ENCODE peak calls at places on chromosomes 13 and 19, in five cellular contexts. H is Peyer's patch, O is uterus, X is colonic mucosa, V is left ventricle myocardium inferior. C is an unnamed sample. For H3K4me1, the result is how much of the 10 kb centered on the place peaks cover.

GRCh38 chr19:10143700-10144099 is 24.0 kb upstream of the EIF3G start:
- DNase-seq in H (no peak), O (no peak), X (no peak), V (no peak), C (no peak)

GRCh38 chr19:47762615-47763308 is 15.7 kb upstream of the SELENOW start:
- DNase-seq in H (no peak), O (peak), X (no peak), V (peak), C (peak)

GRCh38 chr19:2976609-2977000 is 759 bp upstream of the TLE6 start:
- DNase-seq in H (no peak), O (no peak), X (no peak), V (no peak), C (no peak)

GRCh38 chr13:48222358-48223015 is 10.5 kb upstream of the ITM2B start:
- DNase-seq in H (peak), O (peak), X (no peak), V (peak), C (peak)

GRCh38 chr19:398719-399118 is 10.2 kb downstream of the C2CD4C start:
- DNase-seq in H (no peak), O (peak), X (no peak), V (no peak), C (peak)

GRCh38 chr13:49597043-49597669 is 11.8 kb upstream of the RCBTB1 start:
- DNase-seq in H (no peak), O (no peak), X (no peak), V (no peak), C (no peak)

GRCh38 chr19:33740811-33741396 is 55.8 kb upstream of the KCTD15 start:
- DNase-seq in H (no peak), O (no peak), X (peak), V (no peak), C (no peak)

GRCh38 chr13:52405369-52405766 is 604 bp downstream of the THSD1 start:
- DNase-seq in H (no peak), O (no peak), X (no peak), V (no peak), C (no peak)

GRCh38 chr13:92103673-92104296 is 705.4 kb downstream of the GPC5 start:
- DNase-seq in H (no peak), O (no peak), X (no peak), V (no peak), C (no peak)

GRCh38 chr19:6772866-6773322 is 386 bp downstream of the VAV1 start:
- DNase-seq in H (no peak), O (no peak), X (no peak), V (no peak), C (no peak)

GRCh38 chr13:111531505-111531904 is 211.1 kb downstream of the TEX29 start:
- DNase-seq in H (no peak), O (no peak), X (no peak), V (no peak), C (no peak)

GRCh38 chr19:51146751-51147150 is 4.7 kb downstream of the SIGLEC7 start:
- DNase-seq in H (no peak), O (no peak), X (no peak), V (no peak), C (no peak)

GRCh38 chr13:33446821-33447481 is 161.4 kb upstream of the STARD13 start:
- DNase-seq in H (no peak), O (no peak), X (no peak), V (no peak), C (no peak)

GRCh38 chr13:44605711-44606110 is 29.6 kb upstream of the TSC22D1 start:
- DNase-seq in H (no peak), O (no peak), X (no peak), V (no peak), C (no peak)

GRCh38 chr19:35247526-35248309 is 1.1 kb upstream of the LSR start:
- DNase-seq in H (peak), O (no peak), X (peak), V (no peak), C (no peak)

GRCh38 chr13:107450931-107451330 is 764.4 kb downstream of the LIG4 start:
- DNase-seq in H (no peak), O (peak), X (no peak), V (no peak), C (peak)

GRCh38 chr19:31068268-31068667 is 281.0 kb downstream of the TSHZ3 start:
- DNase-seq in H (no peak), O (no peak), X (no peak), V (no peak), C (no peak)
- H3K27ac ChIP-seq in H (no peak), O (no peak), X (no peak), V (no peak), C (no peak)

GRCh38 chr13:41018583-41018909 is 570 bp downstream of the ELF1 start:
- DNase-seq in H (no peak), O (no peak), X (no peak), V (no peak), C (no peak)
- H3K4me3 ChIP-seq in H (peak), O (peak), X (peak), V (peak), C (no peak)

GRCh38 chr19:16378291-16378889 is 53.8 kb downstream of the KLF2 start:
- DNase-seq in H (no peak), O (no peak), X (no peak), V (no peak), C (peak)

GRCh38 chr19:16376649-16377048 is 52.0 kb downstream of the KLF2 start:
- DNase-seq in H (peak), O (peak), X (no peak), V (no peak), C (no peak)

GRCh38 chr19:16376241-16376640 is 51.6 kb downstream of the KLF2 start:
- DNase-seq in H (no peak), O (no peak), X (no peak), V (no peak), C (no peak)

GRCh38 chr19:16375936-16376185 is 51.2 kb downstream of the KLF2 start:
- DNase-seq in H (no peak), O (no peak), X (no peak), V (no peak), C (peak)

GRCh38 chr19:16377521-16377920 is 52.9 kb downstream of the KLF2 start:
- DNase-seq in H (no peak), O (no peak), X (no peak), V (no peak), C (no peak)
- H3K4me1 ChIP-seq in H (under half), O (under half), X (under half), V (half or more), C (under half)

GRCh38 chr19:53365134-53365898 is at the start of gene ZNF525:
- DNase-seq in H (peak), O (peak), X (peak), V (peak), C (peak)

DNA sequence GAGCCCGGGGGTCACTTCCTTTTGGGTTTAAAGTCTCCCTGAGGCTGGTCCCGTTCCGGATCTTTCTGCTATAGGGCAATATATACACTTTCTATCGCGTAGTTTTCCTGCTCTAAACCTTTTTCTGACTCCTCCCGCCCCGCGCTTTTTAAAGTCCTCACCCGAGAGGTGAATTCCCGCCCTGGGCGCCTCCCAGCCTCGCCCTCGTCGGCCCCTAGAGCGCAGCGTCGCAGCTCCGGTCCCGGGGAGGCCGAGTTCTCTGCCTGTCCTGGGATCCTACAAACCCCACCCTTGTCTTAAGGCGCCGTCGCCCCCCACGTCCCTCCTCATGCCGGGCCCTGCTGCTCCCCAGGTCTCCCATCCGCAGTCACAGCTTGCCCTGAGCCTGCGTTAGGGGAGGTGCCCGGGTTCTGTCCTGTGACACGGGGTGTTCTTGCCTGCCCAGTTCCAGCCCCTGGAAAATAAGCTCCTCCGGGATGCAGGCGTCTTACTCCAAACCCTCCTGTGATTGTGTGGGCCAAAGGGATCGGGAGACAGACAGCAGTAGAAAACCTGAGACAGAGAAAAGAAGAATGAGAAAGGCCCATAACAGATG is 491 bp downstream of the ZNF525 start:
- DNase-seq in H (no peak), O (no peak), X (peak), V (peak), C (no peak)
- H3K27ac ChIP-seq in H (peak), O (peak), X (peak), V (peak), C (no peak)

GRCh38 chr13:77061362-77061761 is 34.4 kb upstream of the FBXL3 start:
- DNase-seq in H (no peak), O (no peak), X (no peak), V (no peak), C (no peak)

GRCh38 chr13:77056886-77057285 is 29.9 kb upstream of the FBXL3 start:
- DNase-seq in H (no peak), O (no peak), X (no peak), V (no peak), C (no peak)

GRCh38 chr13:77053192-77053591 is 26.2 kb upstream of the FBXL3 start:
- DNase-seq in H (no peak), O (no peak), X (no peak), V (no peak), C (no peak)

GRCh38 chr13:77055158-77055557 is 28.2 kb upstream of the FBXL3 start:
- DNase-seq in H (no peak), O (no peak), X (no peak), V (no peak), C (no peak)

DNA sequence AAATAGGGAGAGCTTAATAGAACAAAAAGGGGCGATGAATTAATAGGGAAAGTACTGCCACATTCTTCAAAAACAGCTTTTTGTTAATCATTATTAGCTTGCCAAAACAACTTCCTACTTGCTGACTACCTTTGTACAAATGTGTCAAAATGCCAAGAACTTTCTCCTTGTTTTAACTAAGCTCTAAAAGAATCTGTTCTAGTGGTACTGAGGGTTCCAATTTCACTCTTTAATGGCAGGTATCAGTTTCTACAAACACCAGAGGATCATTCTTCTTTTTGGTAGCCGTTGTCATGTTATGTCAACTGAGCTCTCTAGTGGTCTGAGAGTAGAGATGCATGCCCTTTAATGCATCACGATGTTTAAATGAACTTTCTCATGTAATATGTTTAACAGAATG is 29.4 kb upstream of the FBXL3 start:
- DNase-seq in H (no peak), O (no peak), X (no peak), V (no peak), C (no peak)
- H3K4me3 ChIP-seq in H (no peak), O (no peak), X (no peak), V (no peak), C (no peak)